ENCODE peak calls at places on chromosomes 4 and X, in nine cellular contexts. V is ascending aorta; I is ELF-1; Q is AG04450; L is left kidney; K is GM04504; W is stimulated activated CD4-positive, alpha-beta T cell treated with anti-CD3 and anti-CD28 coated beads, Interleukin-1b, Interleukin-23, amount 100 ng/mL, for 24 hours; F is activated naive CD8-positive, alpha-beta T cell treated with anti-CD3 and anti-CD28 coated beads, Interleukin-2, amount 50 U/mL, for 24 hours; Y is activated CD4-positive, alpha-beta T cell treated with anti-CD3 and anti-CD28 coated beads for 1 hour. U is an unnamed sample.
A peak's percentile ranks its signal among the peaks of the same experiment; 100 is the strongest.

GRCh38 chr4:8506373-8507250 is 66.0 kb downstream of the TRMT44 start:
- DNase-seq in I (peak; percentile 84), L (no peak), K (no peak), V (peak; percentile 85), Q (peak; percentile 39), W (no peak), Y (no peak), F (no peak), U (peak; percentile 70)

GRCh38 chrX:56788717-56789122 is 59.7 kb downstream of the NBDY start:
- DNase-seq in K (no peak), W (no peak), Y (no peak), I (peak; percentile 76), Q (no peak), L (no peak), F (no peak), V (peak; percentile 71), U (no peak)

GRCh38 chrX:10173331-10173900 is 16.6 kb downstream of the CLCN4 start:
- DNase-seq in K (peak; percentile 74), Q (peak; percentile 60), L (peak; percentile 97), W (no peak), V (no peak), Y (no peak), I (peak; percentile 98), F (no peak), U (peak; percentile 77)

GRCh38 chr4:38684271-38684670 is 20.3 kb downstream of the KLF3 start:
- DNase-seq in L (no peak), V (no peak), Y (no peak), I (no peak), F (no peak), W (no peak), Q (no peak), K (no peak), U (no peak)

GRCh38 chr4:23234018-23234417 is 541.3 kb downstream of the GBA3 start:
- DNase-seq in F (no peak), L (no peak), Q (no peak), V (no peak), K (no peak), I (peak; percentile 33), W (no peak), Y (no peak), U (no peak)

GRCh38 chr4:10296730-10297129 is 160.5 kb downstream of the ZNF518B start:
- DNase-seq in V (no peak), F (no peak), L (peak; percentile 61), Y (no peak), W (no peak), Q (no peak), K (peak; percentile 56), I (peak; percentile 15), U (no peak)

GRCh38 chr4:17898553-17898952 is 87.8 kb downstream of the NCAPG start:
- DNase-seq in Y (no peak), L (no peak), I (no peak), W (no peak), F (no peak), K (no peak), V (no peak), Q (no peak), U (no peak)

GRCh38 chrX:15853586-15854079 is 980 bp downstream of the AP1S2 start:
- DNase-seq in V (no peak), K (no peak), W (no peak), L (no peak), Q (no peak), F (no peak), Y (no peak), I (no peak), U (peak; percentile 15)

GRCh38 chr4:59945716-59946115 is 1254.4 kb upstream of the ADGRL3 start:
- DNase-seq in I (no peak), Y (no peak), W (no peak), K (no peak), L (no peak), Q (no peak), V (no peak), F (no peak), U (no peak)

GRCh38 chr4:139655116-139655515 is 10.5 kb upstream of the MGST2 start:
- DNase-seq in L (peak; percentile 65), F (peak; percentile 14), K (peak; percentile 35), Y (no peak), I (peak; percentile 19), V (no peak), Q (no peak), W (no peak), U (no peak)

GRCh38 chr4:48081196-48081595 is 52.9 kb downstream of the TXK start:
- DNase-seq in Y (no peak), K (no peak), I (no peak), F (no peak), Q (no peak), V (no peak), W (no peak), L (no peak), U (no peak)

GRCh38 chrX:2521927-2522386 is 21.2 kb upstream of the DHRSX start:
- DNase-seq in I (no peak), Y (no peak), F (no peak), Q (no peak), L (no peak), V (no peak), W (no peak), K (no peak), U (no peak)

GRCh38 chr4:37826282-37827029 is at the start of gene PGM2:
- DNase-seq in K (peak; percentile 40), L (peak; percentile 96), F (peak; percentile 91), Y (peak; percentile 83), Q (no peak), I (peak; percentile 87), V (peak; percentile 91), W (peak; percentile 74), U (peak; percentile 93)

GRCh38 chrX:7586126-7586525 is 256.8 kb upstream of the VCX start:
- DNase-seq in Y (no peak), L (peak; percentile 37), V (no peak), W (no peak), I (no peak), F (no peak), Q (no peak), K (peak; percentile 17), U (peak; percentile 4)

GRCh38 chrX:137040113-137040794 is 6.5 kb upstream of the GPR101 start:
- DNase-seq in W (no peak), K (no peak), Q (no peak), Y (no peak), V (no peak), F (no peak), L (no peak), I (no peak), U (no peak)

GRCh38 chr4:125529071-125529470 is 214.3 kb downstream of the FAT4 start:
- DNase-seq in F (no peak), Q (no peak), K (no peak), Y (no peak), I (no peak), L (no peak), V (no peak), W (no peak), U (no peak)

GRCh38 chr4:107164962-107165361 is 128.8 kb upstream of the DKK2 start:
- DNase-seq in Y (no peak), F (no peak), Q (no peak), L (no peak), W (no peak), V (no peak), K (no peak), I (no peak), U (no peak)

GRCh38 chr4:189187531-189188052 is 753.1 kb upstream of the FRG1 start:
- DNase-seq in W (no peak), Q (no peak), V (no peak), I (no peak), L (no peak), F (no peak), Y (no peak), K (no peak), U (no peak)

GRCh38 chr4:141761926-141762325 is 125.5 kb downstream of the IL15 start:
- DNase-seq in V (no peak), Q (no peak), W (no peak), K (peak; percentile 27), I (no peak), F (no peak), Y (no peak), L (no peak), U (no peak)

GRCh38 chr4:153765836-153766235 is 6.0 kb upstream of the RNF175 start:
- DNase-seq in V (no peak), W (no peak), I (no peak), Q (no peak), K (no peak), F (no peak), Y (no peak), L (no peak), U (no peak)

GRCh38 chrX:13131511-13132137 is 87.2 kb upstream of the FAM9C start:
- DNase-seq in V (no peak), I (no peak), Y (no peak), W (no peak), F (no peak), Q (no peak), K (no peak), L (no peak), U (peak; percentile 13)

GRCh38 chr4:16113741-16114140 is 29.9 kb upstream of the PROM1 start:
- DNase-seq in Y (no peak), V (no peak), F (no peak), I (no peak), K (no peak), W (no peak), L (no peak), Q (no peak), U (no peak)

GRCh38 chr4:48578132-48578964 is 88.3 kb downstream of the ZAR1 start:
- DNase-seq in V (peak; percentile 77), F (peak; percentile 54), L (peak; percentile 83), I (peak; percentile 38), W (peak; percentile 12), Y (no peak), K (peak; percentile 50), Q (peak; percentile 38), U (peak; percentile 62)

GRCh38 chr4:6395466-6396228 is 76.8 kb downstream of the PPP2R2C start:
- DNase-seq in L (no peak), Q (no peak), Y (no peak), W (no peak), I (no peak), K (no peak), V (no peak), F (no peak), U (no peak)